ENCODE peak calls at places on chromosomes 7 and 10, in four cellular contexts. G is IMR-90, J is H9, Q is neuronal stem cell. Z is an unnamed sample.

GRCh38 chr10:30114871-30115270 is 55.5 kb upstream of the JCAD start:
- DNase-seq in J (no peak), Q (no peak), G (peak; percentile 26), Z (no peak)

GRCh38 chr7:125670926-125671572 is 741.4 kb upstream of the POT1 start:
- DNase-seq in G (no peak), J (no peak), Q (peak; percentile 21), Z (peak; percentile 53)

GRCh38 chr7:151429555-151430331 is 10.2 kb downstream of the CRYGN start:
- DNase-seq in J (no peak), G (peak; percentile 7), Q (no peak), Z (no peak)

GRCh38 chr10:121667948-121668335 is 69.7 kb upstream of the FGFR2 start:
- DNase-seq in Q (no peak), J (no peak), G (no peak), Z (peak; percentile 49)

GRCh38 chr10:53356616-53357349 is 584.2 kb upstream of the MBL2 start:
- DNase-seq in Q (no peak), J (no peak), G (no peak), Z (no peak)

GRCh38 chr7:25669300-25669781 is 441.1 kb upstream of the NPVF start:
- DNase-seq in G (no peak), Q (no peak), J (no peak), Z (no peak)

GRCh38 chr10:87935290-87936141 is 72.1 kb downstream of the PTEN start:
- DNase-seq in Q (no peak), G (peak; percentile 49), J (no peak), Z (peak; percentile 32)

GRCh38 chr10:110317866-110318850 is 13.4 kb upstream of the SMNDC1 start:
- DNase-seq in G (no peak), J (no peak), Q (no peak), Z (peak; percentile 46)

GRCh38 chr10:6513509-6513908 is 66.6 kb downstream of the PRKCQ start:
- DNase-seq in J (no peak), Q (no peak), G (no peak), Z (peak; percentile 28)

GRCh38 chr7:151631149-151631967 is 111.7 kb upstream of the RHEB start:
- DNase-seq in Q (peak; percentile 44), J (peak; percentile 46), G (no peak), Z (peak; percentile 55)

GRCh38 chr10:118481871-118482270 is 113.6 kb downstream of the PRLHR start:
- DNase-seq in Q (no peak), G (no peak), J (no peak), Z (no peak)

GRCh38 chr7:142583424-142583823 is 165.8 kb upstream of the PRSS1 start:
- DNase-seq in G (peak; percentile 92), Q (no peak), J (no peak), Z (peak; percentile 85)

GRCh38 chr7:143878884-143879283 is 23.1 kb downstream of the TCAF1 start:
- DNase-seq in Q (no peak), J (peak; percentile 17), G (no peak), Z (no peak)

GRCh38 chr7:102417105-102417504 is 16.3 kb upstream of the ORAI2 start:
- DNase-seq in J (no peak), G (no peak), Q (no peak), Z (no peak)

GRCh38 chr7:27183682-27184341 is 1.2 kb downstream of the HOXA11 start:
- DNase-seq in Q (no peak), G (no peak), J (peak; percentile 29), Z (no peak)

GRCh38 chr7:9324513-9324912 is 891.1 kb downstream of the NXPH1 start:
- DNase-seq in G (no peak), Q (no peak), J (no peak), Z (no peak)

GRCh38 chr7:131618391-131618790 is 62.0 kb upstream of the PODXL start:
- DNase-seq in G (no peak), J (no peak), Q (no peak), Z (peak; percentile 78)

GRCh38 chr7:131619336-131620305 is 63.2 kb upstream of the PODXL start:
- DNase-seq in G (peak; percentile 42), J (no peak), Q (no peak), Z (peak; percentile 76)

GRCh38 chr7:131610007-131610406 is 53.6 kb upstream of the PODXL start:
- DNase-seq in G (no peak), J (peak; percentile 19), Q (no peak), Z (no peak)

GRCh38 chr7:131616487-131616886 is 60.1 kb upstream of the PODXL start:
- DNase-seq in G (no peak), J (no peak), Q (no peak), Z (no peak)

GRCh38 chr7:131613909-131614308 is 57.5 kb upstream of the PODXL start:
- DNase-seq in Q (no peak), J (peak; percentile 16), G (no peak), Z (no peak)
- H2BK15ac ChIP-seq in Q (peak overlapping the region; percentile 45), J (no peak overlapping the region), G (no peak overlapping the region), Z (no peak overlapping the region)

GRCh38 chr7:158458716-158459282 is 128.8 kb downstream of the PTPRN2 start:
- DNase-seq in Q (no peak), G (no peak), J (no peak), Z (no peak)
- H2BK15ac ChIP-seq in Q (no peak overlapping the region), G (no peak overlapping the region), J (no peak overlapping the region), Z (no peak overlapping the region)

DNA sequence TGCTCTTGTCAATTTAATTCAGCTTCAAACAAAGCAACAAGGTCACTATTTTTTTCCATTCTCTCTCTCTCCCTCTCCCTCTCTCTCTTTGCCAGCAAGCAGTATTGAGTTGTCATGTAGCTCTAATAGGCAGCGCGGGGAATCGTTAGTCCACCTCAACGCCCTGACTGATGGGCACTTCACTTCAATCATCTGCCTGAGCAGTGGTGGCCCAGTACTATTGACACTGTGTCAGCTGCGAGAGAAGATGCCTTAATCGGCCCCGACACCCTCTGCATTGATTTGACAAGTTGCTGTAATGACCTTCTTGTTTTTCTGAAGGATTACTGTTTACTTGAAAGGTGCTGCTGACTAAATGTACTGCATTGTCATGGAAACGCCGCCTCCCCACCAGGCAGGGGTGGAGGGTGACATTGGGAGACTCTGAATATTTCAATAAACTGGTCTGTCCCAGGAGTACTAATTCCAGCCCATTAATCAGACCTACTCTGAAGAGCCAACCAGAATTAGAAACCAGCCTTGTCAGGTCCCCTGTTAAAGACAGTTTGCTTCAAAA is 913.7 kb downstream of the KCNMA1 start:
- DNase-seq in J (no peak), G (no peak), Q (no peak), Z (peak; percentile 10)
- H2BK15ac ChIP-seq in J (no peak overlapping the region), G (no peak overlapping the region), Q (no peak overlapping the region), Z (no peak overlapping the region)

DNA sequence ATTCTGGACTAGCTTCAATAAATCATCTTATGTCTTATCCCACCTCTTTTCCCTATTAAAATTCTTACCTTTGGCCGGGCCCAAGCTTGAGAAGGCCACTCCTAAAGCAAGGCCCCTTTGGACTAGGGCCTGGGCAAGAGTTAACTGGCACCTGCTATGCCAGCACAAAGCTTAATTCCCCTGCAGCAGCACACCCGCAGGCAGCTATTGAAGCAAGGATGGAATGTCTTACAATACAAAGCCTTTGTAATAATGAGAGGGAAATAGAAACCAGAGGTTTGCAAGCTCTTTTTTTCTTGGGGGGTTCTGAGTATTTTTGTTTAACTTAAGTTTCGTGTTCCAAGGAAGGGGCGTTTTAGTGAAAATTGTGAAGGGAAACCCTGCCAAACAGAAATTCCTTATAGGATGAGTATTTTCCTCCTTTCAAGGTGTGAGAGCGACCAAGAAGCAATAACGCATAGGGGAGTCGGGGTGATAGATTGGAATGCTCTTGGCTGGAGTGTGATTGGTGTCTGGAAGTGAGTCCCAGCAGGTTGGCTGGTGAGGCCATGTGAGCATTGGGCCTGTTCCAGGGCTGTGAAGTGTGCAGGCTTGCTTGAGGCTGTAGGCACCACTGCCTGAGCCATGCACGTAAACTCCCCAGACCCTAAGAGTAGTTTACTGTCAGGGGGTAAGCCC is 148.5 kb downstream of the KIAA1217 start:
- DNase-seq in Q (peak; percentile 43), J (no peak), G (no peak), Z (no peak)
- H2BK15ac ChIP-seq in Q (no peak overlapping the region), J (no peak overlapping the region), G (no peak overlapping the region), Z (no peak overlapping the region)

GRCh38 chr10:95477175-95477520 is 84.0 kb downstream of the SORBS1 start:
- DNase-seq in J (no peak), Q (no peak), G (no peak), Z (no peak)
- H2BK15ac ChIP-seq in J (no peak overlapping the region), Q (no peak overlapping the region), G (no peak overlapping the region), Z (no peak overlapping the region)

DNA sequence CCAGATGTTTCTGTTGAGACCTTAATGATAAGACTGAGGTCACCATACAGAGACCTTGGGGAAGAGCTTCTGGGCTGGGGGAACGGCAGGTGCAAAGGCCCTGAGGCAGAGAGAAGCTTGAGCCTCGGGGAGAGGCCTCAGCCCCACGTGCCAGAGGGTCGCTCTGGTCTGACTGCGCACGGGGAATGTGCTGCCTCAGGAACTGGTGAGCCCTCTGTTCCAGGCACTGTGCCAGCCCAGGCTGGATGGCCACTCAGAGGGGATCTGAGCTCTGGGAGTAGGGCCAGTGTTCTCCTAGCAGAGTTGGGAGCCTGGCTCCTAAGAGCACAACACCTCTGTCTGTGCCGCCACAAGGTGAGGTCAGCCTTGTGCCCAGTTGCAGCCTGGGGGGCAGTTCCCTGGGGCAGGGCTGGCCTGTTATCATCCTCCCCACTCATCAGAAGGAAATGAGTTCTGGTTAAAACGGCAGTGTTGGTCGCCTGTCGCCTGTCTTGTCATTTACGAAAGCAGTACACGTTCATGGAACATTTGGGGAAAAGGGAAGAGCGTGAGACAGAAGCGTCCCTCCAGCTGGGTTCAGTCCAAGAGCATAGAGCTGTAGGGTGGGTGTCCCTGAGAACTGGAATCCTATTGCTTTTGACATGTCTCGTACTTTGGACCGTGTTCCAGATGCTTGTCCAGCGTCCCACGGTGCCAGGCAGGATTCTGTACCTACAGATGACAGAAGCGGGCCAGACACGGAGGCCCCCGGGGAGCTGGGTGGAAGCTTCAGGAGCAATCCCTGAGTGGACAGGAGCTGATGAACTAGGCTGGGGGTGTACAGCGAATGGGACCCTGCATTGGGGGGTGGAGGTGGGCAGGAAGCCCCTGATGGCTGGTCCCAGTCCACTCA is 4.3 kb downstream of the TTYH3 start:
- DNase-seq in J (no peak), G (no peak), Q (no peak), Z (no peak)
- H2BK15ac ChIP-seq in J (no peak overlapping the region), G (no peak overlapping the region), Q (no peak overlapping the region), Z (no peak overlapping the region)

DNA sequence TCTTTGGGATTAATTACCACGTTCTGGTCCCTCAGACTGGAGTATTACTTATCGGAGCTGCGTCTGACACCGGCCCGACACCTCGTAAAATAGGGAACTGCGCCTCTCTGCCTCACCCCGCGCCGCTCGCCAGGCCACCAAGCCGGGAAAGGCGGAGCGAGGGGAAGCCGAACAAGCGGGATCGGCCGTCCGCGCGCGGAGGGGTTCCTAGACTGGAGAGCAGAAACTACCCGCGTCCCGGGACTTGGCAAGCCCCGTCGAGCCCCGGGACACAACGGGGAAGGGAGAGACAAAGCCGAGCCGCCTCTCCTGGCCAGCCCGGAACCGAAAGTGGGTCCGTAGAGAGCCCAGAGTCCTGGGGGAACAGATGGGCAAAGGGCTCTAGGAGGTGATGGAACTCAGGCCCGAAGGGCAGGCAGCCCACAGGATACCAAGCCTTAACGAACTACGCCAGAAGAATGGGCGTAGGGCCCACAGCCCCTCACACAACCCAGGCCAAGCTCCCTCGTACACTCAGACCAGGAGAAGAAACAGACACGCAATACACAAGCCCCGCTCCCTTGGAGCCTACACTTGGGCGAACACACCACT is 6.5 kb downstream of the LBX1 start:
- DNase-seq in G (no peak), Q (no peak), J (no peak), Z (no peak)
- H2BK15ac ChIP-seq in G (no peak overlapping the region), Q (peak overlapping the region; percentile 41), J (no peak overlapping the region), Z (no peak overlapping the region)

GRCh38 chr7:67618569-67619543 is 622.2 kb downstream of the TYW1 start:
- DNase-seq in G (no peak), Q (no peak), J (peak; percentile 69), Z (peak; percentile 54)
- H2BK15ac ChIP-seq in G (no peak overlapping the region), Q (no peak overlapping the region), J (no peak overlapping the region), Z (peak overlapping the region; percentile 1)

Z was measured in mesendoderm.